ENCODE peak calls at places on chromosome 19, in six cellular contexts. U, F, Y, J, M and I are unnamed samples.

GRCh38 chr19:582497-583197 is 7.0 kb upstream of the HCN2 start:
- DNase-seq in U (peak; percentile 32), F (no peak), Y (no peak), J (no peak), M (no peak), I (no peak)

GRCh38 chr19:5200844-5201243 is 139.8 kb downstream of the PTPRS start:
- DNase-seq in U (peak; percentile 9), F (no peak), Y (no peak), J (no peak), M (no peak), I (no peak)

GRCh38 chr19:34155686-34156085 is 16.6 kb upstream of the LSM14A start:
- DNase-seq in U (no peak), F (no peak), Y (no peak), J (no peak), M (no peak), I (no peak)

GRCh38 chr19:28066161-28066560 is 1146.8 kb downstream of the UQCRFS1 start:
- DNase-seq in U (no peak), F (no peak), Y (no peak), J (no peak), M (no peak), I (no peak)

GRCh38 chr19:6739390-6739883 is at the start of gene TRIP10:
- DNase-seq in U (peak; percentile 79), F (peak; percentile 93), Y (peak; percentile 79), J (peak; percentile 90), M (peak; percentile 90), I (peak; percentile 65)

GRCh38 chr19:10686661-10687517 is 14.3 kb upstream of the QTRT1 start:
- DNase-seq in U (peak; percentile 41), F (no peak), Y (no peak), J (peak; percentile 51), M (no peak), I (peak; percentile 90)

GRCh38 chr19:58361900-58362271 is 665 bp downstream of the ZNF497 start:
- DNase-seq in U (no peak), F (peak; percentile 69), Y (peak; percentile 61), J (peak; percentile 47), M (peak; percentile 38), I (peak; percentile 56)

GRCh38 chr19:56712609-56713008 is 41.1 kb upstream of the ZNF835 start:
- DNase-seq in U (no peak), F (no peak), Y (no peak), J (no peak), M (no peak), I (peak; percentile 80)

GRCh38 chr19:30026933-30027332 is 84.9 kb downstream of the URI1 start:
- DNase-seq in U (no peak), F (no peak), Y (no peak), J (no peak), M (no peak), I (no peak)

GRCh38 chr19:10334340-10335148 is 1.2 kb upstream of the RAVER1 start:
- DNase-seq in U (peak; percentile 95), F (peak; percentile 98), Y (peak; percentile 98), J (peak; percentile 96), M (peak; percentile 97), I (peak; percentile 66)

GRCh38 chr19:5017235-5017634 is 48.3 kb downstream of the KDM4B start:
- DNase-seq in U (no peak), F (no peak), Y (no peak), J (no peak), M (no peak), I (no peak)

DNA sequence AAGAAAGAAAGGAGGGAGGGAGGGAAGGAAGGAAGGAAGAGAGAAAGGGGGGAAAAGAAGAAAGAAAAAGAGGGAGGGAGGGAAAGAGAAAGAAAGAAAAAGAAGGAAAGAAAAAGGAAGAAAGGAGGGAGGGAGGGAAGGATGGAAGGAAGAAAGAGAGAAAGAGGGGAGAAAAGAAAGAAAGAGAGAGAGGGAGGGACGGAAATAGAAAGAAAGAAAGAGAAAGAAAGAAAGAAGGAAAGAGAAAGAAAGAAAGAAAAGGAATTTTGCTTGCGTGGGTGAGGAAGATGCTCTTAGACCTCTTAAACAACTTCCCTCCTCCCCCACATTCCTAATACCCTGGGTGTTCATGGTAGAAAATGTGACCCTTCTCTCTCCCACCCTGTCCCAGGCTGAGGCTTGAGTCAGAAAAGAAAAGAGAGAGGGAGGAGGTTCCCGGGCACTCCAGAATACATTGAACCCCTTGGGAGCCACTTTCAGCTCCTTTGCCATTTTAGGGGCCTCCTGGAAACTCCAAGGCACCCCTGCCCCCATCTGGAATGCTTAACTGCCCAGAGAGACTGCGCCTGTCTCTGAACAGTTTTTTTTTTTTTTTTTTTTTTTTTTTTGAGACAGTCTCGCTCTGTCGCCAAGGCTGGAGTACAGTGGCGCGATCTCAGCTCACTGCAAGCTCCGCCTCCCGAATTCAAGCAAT is 9.2 kb upstream of the KANK3 start:
- DNase-seq in U (no peak), F (no peak), Y (no peak), J (no peak), M (no peak), I (no peak)
- TF ChIP-seq CTCF in U (no peak), F (no peak), Y (no peak), J (no peak), M (no peak), I (no peak)

GRCh38 chr19:2514981-2515518 is 39.1 kb downstream of the GADD45B start:
- DNase-seq in U (no peak), F (no peak), Y (no peak), J (no peak), M (no peak), I (no peak)

GRCh38 chr19:2512523-2513431 is 36.9 kb downstream of the GADD45B start:
- DNase-seq in U (no peak), F (no peak), Y (no peak), J (no peak), M (peak; percentile 52), I (no peak)

GRCh38 chr19:2517881-2518601 is 42.1 kb downstream of the GADD45B start:
- DNase-seq in U (peak; percentile 79), F (no peak), Y (no peak), J (no peak), M (no peak), I (no peak)

GRCh38 chr19:2519482-2519881 is 43.6 kb downstream of the GADD45B start:
- DNase-seq in U (no peak), F (no peak), Y (no peak), J (no peak), M (no peak), I (no peak)

DNA sequence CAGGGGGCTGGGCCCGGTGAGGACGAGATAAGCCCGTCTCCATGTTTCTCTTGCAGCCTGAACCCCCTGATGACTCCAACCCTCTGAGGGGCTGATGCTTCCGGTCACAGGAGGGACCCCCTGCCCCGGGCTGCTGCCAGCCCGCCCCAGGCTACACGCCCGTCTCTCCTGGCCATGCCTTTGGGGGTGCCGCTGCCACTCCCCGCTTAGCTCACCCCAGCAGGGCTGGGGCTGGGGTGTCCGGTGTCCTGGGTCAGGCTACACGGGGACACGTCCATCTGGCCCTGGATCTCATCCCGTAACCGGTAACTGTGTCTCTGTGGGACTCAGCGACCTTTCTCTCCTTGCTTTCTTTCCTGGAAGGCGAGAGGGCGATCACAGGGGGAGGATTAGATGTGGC is 40.8 kb downstream of the GADD45B start:
- DNase-seq in U (no peak), F (no peak), Y (no peak), J (no peak), M (no peak), I (no peak)
- TF ChIP-seq CTCF in U (no peak), F (no peak), Y (no peak), J (no peak), M (no peak), I (no peak)

DNA sequence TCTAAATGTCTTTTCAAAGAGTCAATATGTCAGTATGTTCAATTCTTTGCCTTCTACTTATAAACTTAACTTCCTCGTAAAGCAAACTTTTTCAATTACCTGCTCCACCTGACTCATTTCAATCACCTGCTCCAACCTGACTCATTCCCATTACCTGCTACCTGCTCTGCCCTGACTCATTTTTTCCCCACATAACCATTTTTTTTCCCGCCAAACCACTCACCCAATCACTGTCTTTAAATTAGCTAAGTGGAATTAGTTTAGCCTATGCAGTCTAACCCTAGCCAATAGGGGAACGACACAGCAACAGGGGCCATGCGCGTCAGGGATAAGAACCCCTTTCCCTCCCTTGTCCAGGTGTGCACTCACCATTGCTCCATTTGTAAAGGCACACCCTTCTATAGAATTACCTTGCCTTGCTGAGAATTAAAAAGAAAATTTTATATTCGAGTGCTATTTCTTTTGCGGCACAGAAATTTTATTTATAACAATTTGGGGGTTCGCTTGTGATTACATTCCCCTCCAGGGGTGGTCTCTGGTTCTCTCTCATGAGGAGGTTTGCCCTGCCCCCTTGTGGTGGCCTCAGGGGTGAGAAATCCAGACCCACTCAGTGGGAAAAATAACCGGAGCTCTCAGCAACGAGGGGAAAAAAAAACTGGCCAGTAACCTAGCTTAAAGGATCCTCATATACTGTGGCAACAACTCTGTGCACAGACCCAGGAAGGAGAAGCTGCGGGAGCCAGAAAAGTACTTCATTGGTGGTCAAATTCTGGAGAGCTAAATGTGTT is 193.1 kb downstream of the ZNF486 start:
- DNase-seq in U (no peak), F (no peak), Y (no peak), J (no peak), M (no peak), I (no peak)
- TF ChIP-seq CTCF in U (no peak), F (no peak), Y (no peak), J (peak; percentile 36), M (no peak), I (peak; percentile 71)

GRCh38 chr19:54431255-54431838 is 16.1 kb downstream of the TTYH1 start:
- DNase-seq in U (peak; percentile 34), F (no peak), Y (peak; percentile 89), J (no peak), M (peak; percentile 80), I (no peak)
- TF ChIP-seq CTCF in U (no peak), F (no peak), Y (no peak), J (peak; percentile 2), M (no peak), I (no peak)

GRCh38 chr19:13615890-13616289 is 109.6 kb upstream of the CACNA1A start:
- DNase-seq in U (peak; percentile 41), F (no peak), Y (no peak), J (no peak), M (no peak), I (peak; percentile 51)

GRCh38 chr19:13623686-13624405 is 117.6 kb upstream of the CACNA1A start:
- DNase-seq in U (no peak), F (no peak), Y (peak; percentile 36), J (no peak), M (no peak), I (no peak)

GRCh38 chr19:13619203-13619632 is 112.9 kb upstream of the CACNA1A start:
- DNase-seq in U (no peak), F (no peak), Y (no peak), J (no peak), M (no peak), I (no peak)

GRCh38 chr19:13622727-13623126 is 116.4 kb upstream of the CACNA1A start:
- DNase-seq in U (no peak), F (no peak), Y (no peak), J (no peak), M (no peak), I (no peak)

GRCh38 chr19:13621413-13621812 is 115.1 kb upstream of the CACNA1A start:
- DNase-seq in U (peak; percentile 95), F (no peak), Y (peak; percentile 48), J (no peak), M (no peak), I (no peak)
- TF ChIP-seq CTCF in U (peak; percentile 51), F (no peak), Y (no peak), J (no peak), M (no peak), I (no peak)

DNA sequence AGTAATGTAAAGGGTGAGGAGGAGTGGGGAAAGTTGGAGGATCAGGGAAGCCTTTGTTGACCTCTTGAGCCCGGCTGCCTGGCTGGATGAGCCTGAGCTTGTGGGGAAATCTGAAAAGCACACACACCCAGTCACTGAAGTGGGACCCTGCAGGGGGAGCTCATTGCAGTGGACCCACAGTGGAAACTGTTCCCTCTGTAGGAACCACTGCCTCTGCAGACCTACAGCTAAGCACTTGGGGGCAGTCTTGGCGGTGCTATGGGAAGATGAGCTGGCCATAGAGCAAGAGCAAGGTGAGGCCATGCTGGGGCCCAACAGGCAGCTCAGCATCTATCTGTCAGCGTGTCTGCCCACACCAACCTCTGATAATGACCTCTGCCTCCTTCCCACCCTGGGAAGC is 294.8 kb downstream of the TSHZ3 start:
- DNase-seq in U (peak; percentile 74), F (peak; percentile 53), Y (no peak), J (peak; percentile 14), M (peak; percentile 26), I (no peak)
- TF ChIP-seq CTCF in U (peak; percentile 86), F (no peak), Y (no peak), J (peak; percentile 45), M (no peak), I (peak; percentile 9)